ENCODE peak calls at places on chromosomes 5 and 9, in four cellular contexts. F is activated T-cell treated with anti-CD3 and anti-CD28 coated beads for 1 hour, U is left ventricle myocardium inferior, W is Right ventricle myocardium superior. T is an unnamed sample.

GRCh38 chr9:76667521-76667957 is 96.7 kb upstream of the PCA3 start:
- DNase-seq in F (no peak), U (no peak), W (no peak), T (no peak)

GRCh38 chr5:134093351-134093750 is 21.1 kb upstream of the TCF7 start:
- DNase-seq in F (no peak), W (no peak), U (no peak), T (no peak)

GRCh38 chr9:110579763-110580255 is 268 bp upstream of the SVEP1 start:
- DNase-seq in F (no peak), U (peak; percentile 23), W (peak; percentile 63), T (no peak)

GRCh38 chr5:74595143-74595915 is 45.2 kb downstream of the ENC1 start:
- DNase-seq in U (no peak), W (no peak), F (no peak), T (no peak)

GRCh38 chr9:127353882-127354281 is 43.1 kb upstream of the SLC2A8 start:
- DNase-seq in F (no peak), W (no peak), U (no peak), T (no peak)

GRCh38 chr9:130635721-130636647 is 28.4 kb upstream of the PRDM12 start:
- DNase-seq in F (no peak), W (no peak), U (no peak), T (no peak)

GRCh38 chr9:129493002-129493713 is 127.7 kb downstream of the C9orf50 start:
- DNase-seq in F (no peak), W (no peak), U (no peak), T (no peak)

GRCh38 chr5:93904917-93905316 is 163.5 kb upstream of the POU5F2 start:
- DNase-seq in U (no peak), W (no peak), F (no peak), T (no peak)

GRCh38 chr9:573551-574410 is 267.7 kb upstream of the DMRT1 start:
- DNase-seq in U (no peak), W (peak; percentile 54), F (no peak), T (no peak)

GRCh38 chr9:133144142-133144886 is 19.4 kb downstream of the GBGT1 start:
- DNase-seq in W (peak; percentile 83), F (peak; percentile 90), U (peak; percentile 56), T (peak; percentile 73)

GRCh38 chr5:132754947-132755346 is 7.7 kb downstream of the CCNI2 start:
- DNase-seq in F (no peak), W (no peak), U (no peak), T (no peak)

GRCh38 chr5:66339896-66340295 is 195.8 kb downstream of the SREK1 start:
- DNase-seq in U (no peak), W (no peak), F (no peak), T (no peak)

GRCh38 chr9:16543691-16544090 is 326.8 kb downstream of the BNC2 start:
- DNase-seq in W (no peak), F (no peak), U (no peak), T (no peak)

GRCh38 chr5:135221696-135222095 is 177.3 kb downstream of the MACROH2A1 start:
- DNase-seq in W (no peak), U (no peak), F (no peak), T (no peak)

GRCh38 chr5:78505860-78506259 is 142.7 kb downstream of the LHFPL2 start:
- DNase-seq in U (no peak), F (no peak), W (no peak), T (no peak)

GRCh38 chr5:16727937-16728336 is 111.1 kb upstream of the RETREG1 start:
- DNase-seq in U (no peak), F (no peak), W (peak; percentile 50), T (no peak)

GRCh38 chr5:78424680-78425079 is 64.3 kb downstream of the SCAMP1 start:
- DNase-seq in U (no peak), W (no peak), F (no peak), T (no peak)

GRCh38 chr9:113636693-113637092 is 173.2 kb downstream of the RGS3 start:
- DNase-seq in F (no peak), W (no peak), U (no peak), T (no peak)

GRCh38 chr9:82949203-82949602 is 113.7 kb downstream of the RASEF start:
- DNase-seq in F (no peak), W (no peak), U (no peak), T (no peak)

GRCh38 chr5:107274576-107274975 is 396.2 kb downstream of the EFNA5 start:
- DNase-seq in W (no peak), F (no peak), U (no peak), T (no peak)

GRCh38 chr5:72517961-72518690 is 10.9 kb upstream of the ZNF366 start:
- DNase-seq in U (peak; percentile 68), W (peak; percentile 74), F (no peak), T (peak; percentile 66)

GRCh38 chr5:96256795-96257470 is 176.1 kb downstream of the PCSK1 start:
- DNase-seq in U (no peak), W (no peak), F (no peak), T (peak; percentile 23)

GRCh38 chr9:119443179-119443578 is 73.9 kb upstream of the BRINP1 start:
- DNase-seq in W (no peak), F (no peak), U (no peak), T (no peak)

GRCh38 chr5:151799407-151799806 is 27.7 kb downstream of the G3BP1 start:
- DNase-seq in U (no peak), W (no peak), F (no peak), T (no peak)

GRCh38 chr5:180370861-180371641 is 17.9 kb upstream of the GFPT2 start:
- DNase-seq in U (peak; percentile 45), W (peak; percentile 65), F (no peak), T (no peak)

T was measured in left cardiac atrium.